ENCODE peak calls at places on chromosomes 5 and 9, in ten cellular contexts. C is kidney; N is NCI-H1105; Y is NCI-H1436 treated with DMSO at 0.1 percent for 48 hours; I is left colon; M is ureter; G is activated effector memory CD4-positive, alpha-beta T cell treated with anti-CD3 and anti-CD28 coated beads, Interleukin-2, amount 50 U/mL, for 16 hours; Z is nephron progenitor cell; L is fibroblast of the aortic adventitia; V is psoas muscle. E is an unnamed sample.
A peak's percentile ranks its signal among the peaks of the same experiment; 100 is the strongest.

GRCh38 chr9:18694959-18695668 is 221.2 kb downstream of the ADAMTSL1 start:
- DNase-seq in N (no peak), Z (no peak), I (no peak), G (no peak), M (no peak), C (no peak), L (no peak), V (no peak), Y (no peak), E (no peak)

GRCh38 chr5:19886123-19886921 is 101.7 kb downstream of the CDH18 start:
- DNase-seq in I (no peak), L (peak; percentile 79), G (no peak), Y (no peak), C (no peak), N (no peak), M (no peak), V (no peak), Z (no peak), E (no peak)

GRCh38 chr5:76152161-76152560 is 69.0 kb downstream of the SV2C start:
- DNase-seq in L (no peak), N (no peak), M (no peak), C (no peak), I (no peak), V (no peak), Z (no peak), G (no peak), Y (no peak), E (no peak)

GRCh38 chr5:6202615-6203365 is 175.6 kb downstream of the MED10 start:
- DNase-seq in L (no peak), Y (no peak), C (no peak), I (no peak), G (no peak), V (no peak), N (no peak), Z (no peak), M (no peak), E (no peak)

GRCh38 chr9:72538926-72539702 is 17.7 kb downstream of the TMC1 start:
- DNase-seq in M (no peak), V (no peak), N (no peak), L (no peak), C (no peak), Y (no peak), I (no peak), G (no peak), Z (no peak), E (no peak)

GRCh38 chr5:124262443-124262842 is 484.0 kb downstream of the ZNF608 start:
- DNase-seq in M (no peak), N (no peak), I (no peak), C (no peak), Z (no peak), G (no peak), Y (no peak), V (no peak), L (peak; percentile 2), E (no peak)

GRCh38 chr9:18122156-18122555 is 351.8 kb upstream of the ADAMTSL1 start:
- DNase-seq in C (no peak), M (no peak), Y (no peak), V (no peak), N (no peak), Z (no peak), L (no peak), G (no peak), I (no peak), E (no peak)

GRCh38 chr5:168481330-168481788 is 4.9 kb upstream of the RARS1 start:
- DNase-seq in G (no peak), V (no peak), I (peak; percentile 8), Y (no peak), N (no peak), M (no peak), Z (no peak), C (no peak), L (no peak), E (no peak)

GRCh38 chr5:154794525-154795234 is 39.5 kb downstream of the LARP1 start:
- DNase-seq in L (peak; percentile 80), N (no peak), Z (no peak), Y (no peak), G (no peak), C (no peak), I (no peak), V (no peak), M (no peak), E (no peak)

GRCh38 chr5:174773371-174773770 is 49.0 kb downstream of the MSX2 start:
- DNase-seq in Z (no peak), Y (no peak), V (no peak), M (no peak), I (no peak), G (no peak), C (no peak), N (no peak), L (no peak), E (no peak)

GRCh38 chr5:32724526-32724925 is 13.4 kb downstream of the NPR3 start:
- DNase-seq in L (no peak), G (no peak), N (no peak), V (no peak), C (no peak), I (no peak), M (no peak), Z (no peak), Y (no peak), E (no peak)

GRCh38 chr9:115121140-115121710 is 3.3 kb upstream of the TNC start:
- DNase-seq in Z (no peak), G (no peak), C (no peak), M (no peak), Y (no peak), L (peak; percentile 57), I (no peak), V (no peak), N (no peak), E (no peak)

GRCh38 chr9:7086389-7086788 is 328.6 kb downstream of the KDM4C start:
- DNase-seq in Z (no peak), N (no peak), L (no peak), I (peak; percentile 20), C (no peak), G (no peak), V (no peak), M (no peak), Y (no peak), E (no peak)

GRCh38 chr9:130523921-130524320 is 55.5 kb upstream of the FUBP3 start:
- DNase-seq in Z (peak; percentile 62), Y (no peak), N (no peak), M (no peak), V (no peak), G (no peak), I (no peak), L (no peak), C (no peak), E (no peak)

GRCh38 chr5:129541648-129542251 is 81.7 kb downstream of the ADAMTS19 start:
- DNase-seq in L (no peak), N (no peak), G (no peak), M (no peak), I (no peak), Z (no peak), V (no peak), C (no peak), Y (no peak), E (peak; percentile 28)

GRCh38 chr5:14212838-14213237 is 69.7 kb downstream of the TRIO start:
- DNase-seq in L (no peak), G (no peak), V (no peak), I (no peak), N (no peak), Y (no peak), Z (no peak), C (no peak), M (no peak), E (no peak)

GRCh38 chr9:106875548-106875947 is 12.6 kb downstream of the ZNF462 start:
- DNase-seq in Z (no peak), Y (no peak), N (no peak), C (no peak), M (no peak), L (no peak), V (no peak), G (no peak), I (no peak), E (no peak)

GRCh38 chr5:149489605-149490037 is 61.6 kb downstream of the CSNK1A1 start:
- DNase-seq in M (peak; percentile 68), C (no peak), Z (no peak), I (no peak), Y (no peak), V (no peak), L (peak; percentile 86), G (no peak), N (no peak), E (no peak)

GRCh38 chr5:41151562-41151961 is 61.8 kb downstream of the C6 start:
- DNase-seq in N (no peak), Z (no peak), Y (no peak), C (no peak), I (no peak), L (peak; percentile 85), G (no peak), V (no peak), M (no peak), E (no peak)

GRCh38 chr5:90386099-90386710 is 23.4 kb downstream of the CETN3 start:
- DNase-seq in I (no peak), L (peak; percentile 41), C (no peak), Y (no peak), Z (no peak), M (no peak), N (no peak), G (no peak), V (no peak), E (no peak)

GRCh38 chr9:88280816-88281382 is 107.3 kb upstream of the SPIN1 start:
- DNase-seq in G (no peak), Z (no peak), N (no peak), L (peak; percentile 19), C (no peak), Y (no peak), V (no peak), I (no peak), M (no peak), E (no peak)

GRCh38 chr9:93062364-93062763 is 3.9 kb downstream of the SUSD3 start:
- DNase-seq in I (no peak), V (no peak), C (no peak), Z (no peak), G (no peak), N (no peak), M (no peak), L (no peak), Y (no peak), E (no peak)

GRCh38 chr5:16894236-16895057 is 41.6 kb downstream of the MYO10 start:
- DNase-seq in V (no peak), G (no peak), C (peak; percentile 55), L (peak; percentile 95), N (peak; percentile 19), M (no peak), I (peak; percentile 57), Z (peak; percentile 42), Y (no peak), E (peak; percentile 42)

GRCh38 chr9:86946712-86947145 is 577 bp downstream of the GAS1 start:
- DNase-seq in I (peak; percentile 55), M (peak; percentile 66), N (no peak), G (peak; percentile 78), Z (peak; percentile 60), V (no peak), C (peak; percentile 87), Y (no peak), L (peak; percentile 65), E (no peak)

GRCh38 chr5:151448038-151448985 is 909 bp downstream of the SLC36A1 start:
- DNase-seq in N (peak; percentile 15), L (peak; percentile 14), Y (no peak), I (peak; percentile 64), G (peak; percentile 66), V (no peak), M (peak; percentile 44), Z (peak; percentile 21), C (no peak), E (peak; percentile 14)

GRCh38 chr9:121929893-121930875 is 162.9 kb downstream of the TTLL11 start:
- DNase-seq in N (no peak), I (no peak), M (no peak), Z (peak; percentile 56), V (no peak), G (no peak), L (no peak), Y (no peak), C (no peak), E (peak; percentile 22)

GRCh38 chr9:92600075-92600741 is 64.4 kb upstream of the ECM2 start:
- DNase-seq in Y (no peak), V (no peak), C (no peak), N (no peak), I (no peak), L (no peak), G (no peak), M (no peak), Z (no peak), E (no peak)

GRCh38 chr5:73104326-73104725 is 16.0 kb upstream of the TMEM171 start:
- DNase-seq in G (no peak), Z (no peak), V (no peak), N (peak; percentile 35), I (no peak), M (no peak), C (no peak), Y (peak; percentile 42), L (no peak), E (no peak)

E was measured in HEK293T.